ENCODE peak calls at places on chromosomes 2 and 18, in eight cellular contexts. One of them, this sample, is unnamed.

GRCh38 chr18:65762556-65762955 is 11.7 kb downstream of the CDH7 start:
- DNase-seq in Peyer's patch: no peak
- DNase-seq in HCT116: no peak
- DNase-seq in ovary: no peak
- DNase-seq in transverse colon: no peak
- DNase-seq in stomach: no peak
- DNase-seq in heart left ventricle: no peak
- DNase-seq in prostate gland: no peak
- DNase-seq in this sample: no peak

GRCh38 chr2:51697095-51697494 is 665.2 kb upstream of the NRXN1 start:
- DNase-seq in transverse colon: no peak
- DNase-seq in heart left ventricle: no peak
- DNase-seq in HCT116: no peak
- DNase-seq in Peyer's patch: no peak
- DNase-seq in stomach: no peak
- DNase-seq in ovary: no peak
- DNase-seq in prostate gland: no peak
- DNase-seq in this sample: no peak

GRCh38 chr2:159797468-159798375 is at the start of gene CD302:
- DNase-seq in HCT116: no peak
- DNase-seq in Peyer's patch: peak; percentile 74
- DNase-seq in heart left ventricle: peak; percentile 82
- DNase-seq in ovary: peak; percentile 78
- DNase-seq in transverse colon: peak; percentile 65
- DNase-seq in prostate gland: peak; percentile 43
- DNase-seq in stomach: peak; percentile 58
- DNase-seq in this sample: peak; percentile 60

GRCh38 chr18:11108956-11109355 is 40.4 kb downstream of the PIEZO2 start:
- DNase-seq in Peyer's patch: no peak
- DNase-seq in heart left ventricle: no peak
- DNase-seq in ovary: no peak
- DNase-seq in prostate gland: no peak
- DNase-seq in stomach: no peak
- DNase-seq in HCT116: no peak
- DNase-seq in transverse colon: no peak
- DNase-seq in this sample: no peak

GRCh38 chr2:232838406-232838874 is 31.6 kb upstream of the SNORC start:
- DNase-seq in HCT116: no peak
- DNase-seq in Peyer's patch: no peak
- DNase-seq in prostate gland: no peak
- DNase-seq in ovary: no peak
- DNase-seq in stomach: no peak
- DNase-seq in heart left ventricle: no peak
- DNase-seq in transverse colon: peak; percentile 53
- DNase-seq in this sample: no peak

GRCh38 chr2:196205891-196206408 is 34.6 kb upstream of the STK17B start:
- DNase-seq in heart left ventricle: no peak
- DNase-seq in transverse colon: no peak
- DNase-seq in HCT116: no peak
- DNase-seq in stomach: no peak
- DNase-seq in prostate gland: peak; percentile 61
- DNase-seq in Peyer's patch: no peak
- DNase-seq in ovary: no peak
- DNase-seq in this sample: no peak

GRCh38 chr2:216932113-216932512 is 72.2 kb upstream of the TNP1 start:
- DNase-seq in prostate gland: no peak
- DNase-seq in ovary: no peak
- DNase-seq in HCT116: no peak
- DNase-seq in Peyer's patch: no peak
- DNase-seq in heart left ventricle: no peak
- DNase-seq in transverse colon: no peak
- DNase-seq in stomach: no peak
- DNase-seq in this sample: no peak

GRCh38 chr2:223050900-223051299 is 1.1 kb upstream of the KCNE4 start:
- DNase-seq in heart left ventricle: peak; percentile 34
- DNase-seq in stomach: no peak
- DNase-seq in prostate gland: no peak
- DNase-seq in ovary: no peak
- DNase-seq in transverse colon: no peak
- DNase-seq in Peyer's patch: no peak
- DNase-seq in HCT116: no peak
- DNase-seq in this sample: no peak

GRCh38 chr18:55508637-55509036 is 79.4 kb downstream of the TCF4 start:
- DNase-seq in transverse colon: no peak
- DNase-seq in stomach: no peak
- DNase-seq in prostate gland: no peak
- DNase-seq in ovary: no peak
- DNase-seq in Peyer's patch: no peak
- DNase-seq in heart left ventricle: no peak
- DNase-seq in HCT116: no peak
- DNase-seq in this sample: no peak

GRCh38 chr18:55513199-55513598 is 74.8 kb downstream of the TCF4 start:
- DNase-seq in ovary: no peak
- DNase-seq in Peyer's patch: no peak
- DNase-seq in stomach: no peak
- DNase-seq in prostate gland: no peak
- DNase-seq in heart left ventricle: no peak
- DNase-seq in HCT116: no peak
- DNase-seq in transverse colon: no peak
- DNase-seq in this sample: no peak

GRCh38 chr18:55511277-55511676 is 76.7 kb downstream of the TCF4 start:
- DNase-seq in prostate gland: no peak
- DNase-seq in transverse colon: no peak
- DNase-seq in Peyer's patch: no peak
- DNase-seq in stomach: no peak
- DNase-seq in ovary: no peak
- DNase-seq in HCT116: no peak
- DNase-seq in heart left ventricle: no peak
- DNase-seq in this sample: no peak

GRCh38 chr18:55509631-55510372 is 78.2 kb downstream of the TCF4 start:
- DNase-seq in HCT116: no peak
- DNase-seq in transverse colon: no peak
- DNase-seq in Peyer's patch: no peak
- DNase-seq in prostate gland: no peak
- DNase-seq in ovary: no peak
- DNase-seq in stomach: no peak
- DNase-seq in heart left ventricle: peak; percentile 63
- DNase-seq in this sample: no peak

DNA sequence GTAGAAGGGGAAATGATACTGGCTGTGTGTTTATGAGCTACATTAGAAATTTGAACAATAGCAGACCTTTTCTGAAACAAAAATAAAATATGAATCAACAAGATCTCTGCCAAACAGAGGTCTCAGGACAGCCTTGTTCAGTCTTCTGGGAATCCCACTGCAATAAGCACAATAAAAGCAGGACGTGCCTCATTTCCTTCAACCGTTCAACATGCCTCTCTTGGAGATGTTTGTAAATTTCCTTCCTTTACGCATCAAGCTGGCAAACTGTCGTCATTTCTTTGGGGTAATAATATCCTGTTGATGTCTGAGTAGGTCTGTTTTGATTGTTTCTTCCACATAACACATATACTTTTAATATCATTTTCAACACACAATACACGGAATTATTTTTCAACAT is 77.2 kb downstream of the TCF4 start:
- DNase-seq in ovary: no peak
- DNase-seq in HCT116: no peak
- DNase-seq in prostate gland: no peak
- DNase-seq in Peyer's patch: no peak
- DNase-seq in transverse colon: no peak
- DNase-seq in stomach: no peak
- DNase-seq in heart left ventricle: peak; percentile 72
- DNase-seq in this sample: no peak
- TF ChIP-seq POLR2A in ovary: peak; percentile 17
- TF ChIP-seq POLR2A in HCT116: no peak
- TF ChIP-seq POLR2A in prostate gland: no peak
- TF ChIP-seq POLR2A in Peyer's patch: no peak
- TF ChIP-seq POLR2A in transverse colon: no peak
- TF ChIP-seq POLR2A in stomach: no peak
- TF ChIP-seq POLR2A in heart left ventricle: no peak
- TF ChIP-seq POLR2A in this sample: no peak

GRCh38 chr2:105598404-105598803 is 146.3 kb upstream of the NCK2 start:
- DNase-seq in Peyer's patch: no peak
- DNase-seq in ovary: no peak
- DNase-seq in prostate gland: no peak
- DNase-seq in transverse colon: no peak
- DNase-seq in HCT116: no peak
- DNase-seq in heart left ventricle: no peak
- DNase-seq in stomach: no peak
- DNase-seq in this sample: no peak

GRCh38 chr2:105600037-105600442 is 144.7 kb upstream of the NCK2 start:
- DNase-seq in transverse colon: no peak
- DNase-seq in ovary: no peak
- DNase-seq in Peyer's patch: no peak
- DNase-seq in prostate gland: no peak
- DNase-seq in HCT116: no peak
- DNase-seq in heart left ventricle: no peak
- DNase-seq in stomach: no peak
- DNase-seq in this sample: no peak

GRCh38 chr2:105598853-105599252 is 145.9 kb upstream of the NCK2 start:
- DNase-seq in ovary: no peak
- DNase-seq in prostate gland: no peak
- DNase-seq in HCT116: no peak
- DNase-seq in heart left ventricle: no peak
- DNase-seq in Peyer's patch: no peak
- DNase-seq in stomach: no peak
- DNase-seq in transverse colon: no peak
- DNase-seq in this sample: no peak

GRCh38 chr2:105600602-105600948 is 144.1 kb upstream of the NCK2 start:
- DNase-seq in stomach: no peak
- DNase-seq in transverse colon: no peak
- DNase-seq in prostate gland: no peak
- DNase-seq in HCT116: no peak
- DNase-seq in heart left ventricle: no peak
- DNase-seq in ovary: no peak
- DNase-seq in Peyer's patch: no peak
- DNase-seq in this sample: no peak

DNA sequence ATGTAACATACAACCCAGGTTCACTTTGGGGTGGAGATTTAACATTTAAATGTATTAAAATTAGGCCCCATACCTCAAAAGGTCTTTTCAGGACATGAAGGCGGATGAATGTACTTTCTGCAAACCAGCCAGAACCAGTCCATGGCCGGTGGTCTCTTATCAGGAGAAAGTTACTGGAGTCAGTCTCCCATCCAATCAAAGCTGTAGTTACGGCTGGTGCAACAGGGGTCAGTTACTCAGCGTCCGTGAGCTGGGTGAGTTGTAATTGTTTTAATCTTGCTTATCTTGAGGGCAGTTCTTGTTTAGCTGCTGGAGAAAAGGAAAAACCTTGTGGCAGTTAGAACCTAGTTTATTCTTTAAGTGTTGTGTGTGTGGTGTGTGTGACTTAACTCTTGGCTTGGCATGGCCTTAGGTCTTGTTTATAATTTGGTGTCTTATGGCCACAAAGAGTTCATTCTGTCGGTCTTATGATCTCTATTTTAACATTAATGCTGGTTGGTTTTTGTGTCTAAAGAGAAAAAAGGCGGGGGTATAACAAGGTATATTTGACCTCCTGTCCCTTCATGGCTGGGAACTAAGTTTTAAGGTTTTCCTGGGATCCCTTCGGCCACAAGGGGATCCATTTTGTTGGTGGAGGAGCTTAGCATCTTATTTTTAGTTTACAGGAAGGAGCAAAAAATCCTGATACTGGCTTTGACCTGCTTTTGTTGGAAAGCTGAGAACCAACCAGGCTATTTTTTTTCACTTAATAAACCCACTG is 143.6 kb upstream of the NCK2 start:
- DNase-seq in transverse colon: no peak
- DNase-seq in heart left ventricle: no peak
- DNase-seq in stomach: peak; percentile 37
- DNase-seq in ovary: no peak
- DNase-seq in HCT116: no peak
- DNase-seq in Peyer's patch: no peak
- DNase-seq in prostate gland: no peak
- DNase-seq in this sample: no peak
- TF ChIP-seq POLR2A in transverse colon: no peak
- TF ChIP-seq POLR2A in heart left ventricle: no peak
- TF ChIP-seq POLR2A in stomach: no peak
- TF ChIP-seq POLR2A in ovary: no peak
- TF ChIP-seq POLR2A in HCT116: no peak
- TF ChIP-seq POLR2A in Peyer's patch: no peak
- TF ChIP-seq POLR2A in prostate gland: no peak
- TF ChIP-seq POLR2A in this sample: no peak

GRCh38 chr2:84970956-84971798 is at the start of gene KCMF1:
- DNase-seq in transverse colon: peak; percentile 83
- DNase-seq in HCT116: no peak
- DNase-seq in heart left ventricle: peak; percentile 87
- DNase-seq in ovary: peak; percentile 78
- DNase-seq in Peyer's patch: peak; percentile 92
- DNase-seq in prostate gland: peak; percentile 74
- DNase-seq in stomach: peak; percentile 78
- DNase-seq in this sample: peak; percentile 57
- TF ChIP-seq POLR2A in transverse colon: no peak
- TF ChIP-seq POLR2A in HCT116: no peak
- TF ChIP-seq POLR2A in heart left ventricle: no peak
- TF ChIP-seq POLR2A in ovary: no peak
- TF ChIP-seq POLR2A in Peyer's patch: no peak
- TF ChIP-seq POLR2A in prostate gland: no peak
- TF ChIP-seq POLR2A in stomach: no peak
- TF ChIP-seq POLR2A in this sample: peak; percentile 48

GRCh38 chr2:53785378-53785777 is 1.4 kb downstream of the ASB3 start:
- DNase-seq in heart left ventricle: no peak
- DNase-seq in Peyer's patch: no peak
- DNase-seq in prostate gland: no peak
- DNase-seq in transverse colon: no peak
- DNase-seq in HCT116: no peak
- DNase-seq in ovary: no peak
- DNase-seq in stomach: no peak
- DNase-seq in this sample: no peak

GRCh38 chr2:53787255-53787910 is 539 bp downstream of the ERLEC1 start:
- DNase-seq in ovary: no peak
- DNase-seq in prostate gland: no peak
- DNase-seq in HCT116: no peak
- DNase-seq in heart left ventricle: no peak
- DNase-seq in stomach: no peak
- DNase-seq in transverse colon: no peak
- DNase-seq in Peyer's patch: no peak
- DNase-seq in this sample: peak; percentile 33

GRCh38 chr2:53787911-53788289 is 1.1 kb downstream of the ERLEC1 start:
- DNase-seq in heart left ventricle: no peak
- DNase-seq in ovary: no peak
- DNase-seq in transverse colon: no peak
- DNase-seq in stomach: no peak
- DNase-seq in HCT116: no peak
- DNase-seq in prostate gland: no peak
- DNase-seq in Peyer's patch: no peak
- DNase-seq in this sample: no peak

GRCh38 chr2:53784431-53784830 is 2.3 kb downstream of the ASB3 start:
- DNase-seq in heart left ventricle: no peak
- DNase-seq in Peyer's patch: no peak
- DNase-seq in transverse colon: no peak
- DNase-seq in prostate gland: no peak
- DNase-seq in ovary: no peak
- DNase-seq in HCT116: no peak
- DNase-seq in stomach: no peak
- DNase-seq in this sample: no peak

DNA sequence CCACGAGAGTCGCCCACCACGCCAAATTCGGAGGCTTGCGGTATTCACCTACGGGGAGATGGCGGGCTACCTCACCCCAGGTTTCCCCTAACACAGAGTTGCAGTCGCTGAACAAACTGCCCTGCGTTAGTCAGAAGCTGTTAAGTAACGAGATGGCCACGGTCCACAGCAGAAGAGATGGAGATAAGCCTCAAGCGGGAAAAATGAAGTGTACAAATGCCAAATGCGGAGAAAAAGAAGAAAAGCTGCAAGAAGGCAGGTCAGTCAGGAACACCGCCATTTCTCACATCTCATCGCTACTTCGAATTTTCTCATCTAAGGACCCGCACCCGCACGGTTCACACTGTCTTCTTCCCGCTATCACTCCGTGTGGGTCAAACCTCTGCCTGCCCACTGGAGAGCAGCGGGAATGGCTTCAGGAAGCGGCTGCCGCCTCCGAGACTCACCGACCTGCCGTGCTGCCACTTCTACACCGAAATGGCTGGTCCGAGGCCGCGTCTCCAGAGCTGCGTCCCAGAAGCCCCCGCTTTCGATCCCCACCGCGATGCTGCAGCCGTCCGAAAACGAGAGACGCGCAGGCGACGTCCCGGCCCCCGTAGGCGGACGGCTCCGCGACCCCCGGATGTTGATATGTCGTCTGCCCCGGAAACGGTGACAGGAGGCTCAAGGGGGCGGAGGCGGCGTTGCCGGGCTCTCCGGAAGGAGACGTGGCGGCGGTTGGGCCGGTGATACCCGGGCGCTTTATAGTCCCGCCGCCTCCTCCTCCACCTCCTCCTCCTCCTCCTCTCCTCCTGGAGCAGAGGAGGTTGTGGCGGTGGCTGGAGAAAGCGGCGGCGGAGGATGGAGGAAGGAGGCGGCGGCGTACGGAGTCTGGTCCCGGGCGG is at the start of the genes ASB3 and ERLEC1:
- DNase-seq in HCT116: peak; percentile 76
- DNase-seq in Peyer's patch: peak; percentile 89
- DNase-seq in stomach: peak; percentile 88
- DNase-seq in transverse colon: peak; percentile 91
- DNase-seq in ovary: peak; percentile 85
- DNase-seq in heart left ventricle: peak; percentile 92
- DNase-seq in prostate gland: peak; percentile 86
- DNase-seq in this sample: peak; percentile 80
- TF ChIP-seq POLR2A in HCT116: peak; percentile 48
- TF ChIP-seq POLR2A in Peyer's patch: peak; percentile 45
- TF ChIP-seq POLR2A in stomach: peak; percentile 33
- TF ChIP-seq POLR2A in transverse colon: peak; percentile 72
- TF ChIP-seq POLR2A in ovary: peak; percentile 51
- TF ChIP-seq POLR2A in heart left ventricle: no peak
- TF ChIP-seq POLR2A in prostate gland: peak; percentile 52
- TF ChIP-seq POLR2A in this sample: peak; percentile 70

This sample was measured in H54.